ENCODE peak calls at places on chromosomes 11 and 22, in six cellular contexts. X, N, T, W, S and F are unnamed samples.

GRCh38 chr11:124415356-124415923 is 9.2 kb downstream of the OR8B4 start:
- DNase-seq in X (peak), N (peak), T (peak), W (no peak), S (peak), F (peak)

GRCh38 chr11:85947431-85948272 is 92.5 kb downstream of the CCDC83 start:
- DNase-seq in X (peak), N (no peak), T (peak), W (no peak), S (peak), F (peak)

GRCh38 chr11:77107950-77108349 is 5.3 kb downstream of the OMP start:
- DNase-seq in X (no peak), N (peak), T (peak), W (no peak), S (peak), F (peak)

GRCh38 chr11:119759324-119759723 is 30.3 kb upstream of the NECTIN1 start:
- DNase-seq in X (no peak), N (peak), T (peak), W (no peak), S (no peak), F (peak)

GRCh38 chr11:120062561-120062930 is 75.4 kb downstream of the TRIM29 start:
- DNase-seq in X (no peak), N (no peak), T (no peak), W (no peak), S (no peak), F (no peak)

GRCh38 chr22:24416095-24416494 is 11.3 kb upstream of the ADORA2A start:
- DNase-seq in X (no peak), N (no peak), T (no peak), W (no peak), S (no peak), F (no peak)

GRCh38 chr11:61333638-61334433 is 808 bp downstream of the TKFC start:
- DNase-seq in X (peak), N (no peak), T (no peak), W (no peak), S (no peak), F (no peak)

GRCh38 chr11:66598993-66599392 is 6.0 kb downstream of the CCS start:
- DNase-seq in X (no peak), N (no peak), T (no peak), W (no peak), S (no peak), F (no peak)

GRCh38 chr11:35321111-35321510 is 98.2 kb downstream of the SLC1A2 start:
- DNase-seq in X (no peak), N (no peak), T (no peak), W (no peak), S (no peak), F (no peak)

GRCh38 chr11:46272816-46273427 is 4.5 kb upstream of the CREB3L1 start:
- DNase-seq in X (no peak), N (no peak), T (peak), W (no peak), S (peak), F (peak)

GRCh38 chr22:37848587-37849088 is 581 bp upstream of the EIF3L start:
- DNase-seq in X (no peak), N (peak), T (peak), W (no peak), S (peak), F (no peak)

GRCh38 chr11:63813563-63814382 is 517 bp downstream of the SPINDOC start:
- DNase-seq in X (peak), N (no peak), T (peak), W (no peak), S (peak), F (peak)

GRCh38 chr11:83004855-83005556 is 66.7 kb downstream of the RAB30 start:
- DNase-seq in X (no peak), N (no peak), T (peak), W (no peak), S (no peak), F (peak)

GRCh38 chr11:28836285-28837081 is 728.3 kb downstream of the METTL15 start:
- DNase-seq in X (no peak), N (no peak), T (peak), W (no peak), S (peak), F (peak)

GRCh38 chr11:102935514-102935913 is 20.0 kb downstream of the MMP13 start:
- DNase-seq in X (no peak), N (no peak), T (no peak), W (no peak), S (no peak), F (no peak)

GRCh38 chr22:26568207-26568706 is 21.7 kb downstream of the TPST2 start:
- DNase-seq in X (no peak), N (no peak), T (peak), W (no peak), S (peak), F (peak)

GRCh38 chr11:14972581-14973490 is 685 bp upstream of the CALCA start:
- DNase-seq in X (no peak), N (no peak), T (no peak), W (no peak), S (no peak), F (no peak)

GRCh38 chr11:69653406-69653960 is 12.5 kb downstream of the CCND1 start:
- DNase-seq in X (no peak), N (no peak), T (no peak), W (no peak), S (no peak), F (no peak)

GRCh38 chr22:27170491-27170890 is 513.1 kb downstream of the MIAT start:
- DNase-seq in X (no peak), N (peak), T (peak), W (no peak), S (peak), F (peak)

GRCh38 chr11:6556139-6556949 is 47.1 kb downstream of the RRP8 start:
- DNase-seq in X (no peak), N (no peak), T (no peak), W (no peak), S (no peak), F (no peak)

GRCh38 chr11:73252577-73253191 is 19.5 kb upstream of the P2RY6 start:
- DNase-seq in X (peak), N (peak), T (no peak), W (no peak), S (no peak), F (no peak)

GRCh38 chr11:64971421-64972233 is at the start of gene MAJIN:
- DNase-seq in X (no peak), N (no peak), T (peak), W (peak), S (peak), F (peak)

GRCh38 chr22:37762389-37762836 is 45.3 kb upstream of the GCAT start:
- DNase-seq in X (no peak), N (no peak), T (no peak), W (no peak), S (no peak), F (no peak)

GRCh38 chr11:120316880-120317688 is 8.0 kb upstream of the TLCD5 start:
- DNase-seq in X (no peak), N (no peak), T (no peak), W (no peak), S (no peak), F (no peak)

GRCh38 chr11:39374963-39375698 is 2084.3 kb downstream of the LRRC4C start:
- DNase-seq in X (peak), N (peak), T (peak), W (no peak), S (peak), F (no peak)

GRCh38 chr11:8442301-8442700 is 151.7 kb downstream of the STK33 start:
- DNase-seq in X (no peak), N (no peak), T (no peak), W (no peak), S (no peak), F (no peak)

GRCh38 chr11:119089319-119089718 is 4.6 kb downstream of the HMBS start:
- DNase-seq in X (no peak), N (no peak), T (no peak), W (no peak), S (no peak), F (no peak)

GRCh38 chr22:26918236-26918635 is 260.8 kb downstream of the MIAT start:
- DNase-seq in X (no peak), N (peak), T (no peak), W (no peak), S (no peak), F (no peak)

GRCh38 chr11:83152245-83152644 is 4.7 kb upstream of the PCF11 start:
- DNase-seq in X (no peak), N (no peak), T (no peak), W (no peak), S (no peak), F (no peak)

GRCh38 chr22:38965614-38966378 is 8.4 kb downstream of the APOBEC3A start:
- DNase-seq in X (no peak), N (no peak), T (no peak), W (no peak), S (no peak), F (no peak)

GRCh38 chr11:46513934-46514342 is 79.9 kb downstream of the AMBRA1 start:
- DNase-seq in X (no peak), N (no peak), T (peak), W (no peak), S (peak), F (peak)

GRCh38 chr22:21937041-21937820 is 15.4 kb downstream of the PPM1F start:
- DNase-seq in X (no peak), N (no peak), T (no peak), W (no peak), S (no peak), F (no peak)

GRCh38 chr11:131514062-131514461 is 143.6 kb downstream of the NTM start:
- DNase-seq in X (no peak), N (no peak), T (no peak), W (no peak), S (no peak), F (no peak)
- H3K4me2 ChIP-seq in X (no peak), N (no peak), T (no peak), W (no peak), S (no peak), F (no peak)

DNA sequence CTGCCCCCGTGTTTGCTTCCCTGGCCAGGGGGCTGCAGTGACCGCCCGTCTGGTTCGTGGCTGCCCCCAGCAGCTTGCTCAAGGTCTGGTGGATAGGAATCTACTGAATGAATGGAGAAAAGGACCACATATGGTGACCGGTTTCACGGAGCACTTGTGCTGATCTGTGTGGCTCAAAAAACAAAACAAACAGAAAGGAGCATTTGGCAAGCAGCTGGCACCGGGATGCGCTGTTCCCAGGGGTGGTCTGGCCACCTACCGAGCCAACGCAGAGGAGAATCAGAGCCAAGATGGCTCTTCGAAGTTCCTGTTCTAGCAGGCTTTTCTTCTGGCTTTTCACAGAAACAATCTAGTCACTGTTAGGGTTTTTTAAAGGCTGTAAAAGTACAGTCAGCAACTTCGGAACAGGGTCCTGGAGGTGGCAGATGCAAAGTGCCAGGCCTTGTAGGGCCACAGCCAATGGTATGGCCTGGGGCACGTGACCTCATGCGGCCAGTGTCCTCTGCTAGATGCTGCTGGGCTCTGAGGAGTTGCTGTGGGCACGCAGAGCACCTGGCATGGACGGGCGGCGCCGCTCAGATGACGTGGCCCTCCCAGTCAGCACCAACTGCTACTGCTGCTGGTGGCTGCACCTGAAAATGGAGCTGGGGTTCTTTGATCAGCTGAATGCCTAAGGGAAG is 27.3 kb upstream of the PACSIN2 start:
- DNase-seq in X (peak), N (no peak), T (peak), W (no peak), S (no peak), F (peak)
- H3K9ac ChIP-seq in X (no peak), N (no peak), T (no peak), W (no peak), S (no peak), F (peak)

DNA sequence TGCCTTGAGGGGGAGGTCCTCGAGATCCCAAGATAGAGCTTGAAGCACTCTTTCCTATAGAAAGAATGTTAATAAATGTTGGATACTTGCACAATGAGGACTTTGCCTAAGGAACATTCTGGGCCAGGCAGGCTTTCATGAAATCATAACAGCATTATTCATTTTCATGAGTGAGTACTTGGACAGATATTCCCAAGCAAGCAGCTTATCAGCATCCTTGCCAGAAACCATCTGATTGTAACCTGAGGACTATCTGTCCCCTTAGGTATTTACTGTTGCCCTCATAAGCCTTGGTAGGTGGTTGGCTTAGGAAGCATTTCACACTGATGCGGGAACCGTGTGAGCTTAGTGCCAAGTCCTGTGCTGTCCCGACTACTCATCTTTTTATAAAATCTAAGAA is 22.7 kb downstream of the PANX1 start:
- DNase-seq in X (no peak), N (no peak), T (peak), W (no peak), S (no peak), F (no peak)
- H3K4me2 ChIP-seq in X (no peak), N (peak), T (no peak), W (no peak), S (no peak), F (peak)

DNA sequence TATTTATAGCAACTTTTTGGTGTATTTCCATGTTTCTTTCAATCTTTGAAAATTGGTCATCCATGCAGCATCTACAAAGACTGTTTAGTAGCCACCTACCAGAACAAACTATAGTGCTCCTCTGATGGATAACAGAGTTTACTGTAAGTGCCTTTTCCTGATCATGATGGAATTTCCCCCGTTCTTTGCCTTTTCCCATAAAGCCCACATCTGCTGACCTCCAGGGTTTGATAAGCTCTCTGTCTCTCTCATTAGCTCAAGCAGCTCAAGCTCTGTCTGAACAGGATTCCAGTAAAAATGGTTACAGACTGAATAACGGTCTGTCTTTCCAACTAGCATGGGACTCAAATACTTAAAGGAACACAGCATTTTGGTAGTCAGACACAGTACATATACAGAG is 308.4 kb upstream of the SORL1-AS1 start:
- DNase-seq in X (no peak), N (no peak), T (no peak), W (no peak), S (no peak), F (no peak)
- H3K9ac ChIP-seq in X (no peak), N (no peak), T (no peak), W (no peak), S (no peak), F (no peak)

GRCh38 chr22:43206515-43207161 is 19.7 kb upstream of the TTLL12 start:
- DNase-seq in X (no peak), N (no peak), T (no peak), W (no peak), S (no peak), F (no peak)
- H3K4me2 ChIP-seq in X (no peak), N (no peak), T (no peak), W (no peak), S (no peak), F (no peak)

DNA sequence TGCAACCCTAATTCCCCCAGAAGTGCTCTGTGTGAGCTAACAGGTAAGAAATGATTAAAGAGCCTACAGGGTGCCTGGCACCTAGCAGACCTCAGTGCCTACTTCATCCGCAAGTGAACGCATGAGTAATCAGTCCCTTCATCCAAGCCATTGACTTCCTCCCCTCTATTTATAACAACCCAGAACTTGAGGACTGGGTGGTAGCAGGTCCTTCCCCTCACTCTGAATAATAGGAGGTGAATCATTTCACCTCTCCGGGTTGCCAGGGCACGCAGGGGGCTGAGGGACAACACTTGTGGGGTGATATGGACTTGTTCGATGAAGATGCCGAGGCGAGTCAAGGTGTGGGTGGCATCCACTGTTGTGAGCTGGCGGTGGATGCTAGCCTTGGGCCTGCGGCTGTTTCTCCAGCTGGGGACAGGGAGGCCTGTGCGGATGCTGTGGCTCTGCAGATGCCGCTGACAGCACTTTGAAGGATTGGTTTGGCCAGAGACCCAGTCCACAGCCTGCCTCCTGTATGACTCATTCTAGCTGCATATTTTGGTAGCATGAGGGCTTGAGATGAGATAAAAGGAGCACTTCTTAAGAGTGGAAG is 11.7 kb upstream of the SORL1-AS1 start:
- DNase-seq in X (no peak), N (peak), T (peak), W (no peak), S (peak), F (peak)
- H3K9ac ChIP-seq in X (no peak), N (no peak), T (no peak), W (peak), S (no peak), F (no peak)

GRCh38 chr11:75051043-75051442 is 45.6 kb downstream of the OR2AT4 start:
- DNase-seq in X (no peak), N (no peak), T (no peak), W (no peak), S (no peak), F (no peak)
- H3K4me2 ChIP-seq in X (no peak), N (no peak), T (no peak), W (no peak), S (no peak), F (no peak)

DNA sequence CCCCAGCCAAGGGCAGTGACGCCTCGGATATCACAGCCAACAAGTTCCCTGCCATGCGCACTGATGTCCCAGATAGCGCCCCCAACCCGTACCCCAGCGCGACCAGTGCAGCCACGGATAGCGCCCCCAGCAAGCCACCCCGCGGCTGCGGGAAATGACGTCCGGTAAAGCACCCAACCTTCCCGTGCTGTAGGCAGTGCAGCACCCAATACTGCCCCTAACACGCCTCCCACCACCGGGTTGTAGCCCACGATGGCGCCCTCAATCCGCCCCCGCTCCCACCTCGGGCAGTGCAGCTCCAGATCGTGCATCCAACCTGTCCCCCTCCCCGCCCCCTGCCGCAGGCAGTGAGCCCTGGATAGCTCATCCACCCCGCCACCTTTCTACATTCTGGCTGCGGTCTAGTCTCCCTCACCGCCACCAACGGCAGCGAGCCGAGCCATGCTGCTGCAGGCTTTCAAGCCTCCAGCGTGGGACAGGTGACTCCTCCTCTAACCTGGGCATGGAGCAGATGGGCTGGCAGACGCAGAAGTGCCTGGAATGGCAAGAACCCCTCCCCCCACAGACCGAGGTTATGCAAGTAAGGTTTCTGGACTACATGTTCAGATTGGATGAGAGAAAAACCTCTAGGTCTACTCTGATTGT is 540 bp downstream of the RFPL2 start:
- DNase-seq in X (no peak), N (no peak), T (no peak), W (no peak), S (no peak), F (no peak)
- H3K9ac ChIP-seq in X (no peak), N (peak), T (no peak), W (no peak), S (no peak), F (no peak)